ENCODE peak calls at places on chromosomes 13 and 19, in ten cellular contexts. One of them, this sample, is unnamed.

GRCh38 chr19:41264581-41265375 is 606 bp downstream of the HNRNPUL1 start:
- DNase-seq in brain microvascular endothelial cell: peak
- DNase-seq in GM12865: peak
- DNase-seq in ovary: peak
- DNase-seq in astrocyte: peak
- DNase-seq in IMR-90: peak
- DNase-seq in pancreas: no peak
- DNase-seq in lung: peak
- DNase-seq in AG09309: no peak
- DNase-seq in CD8-positive, alpha-beta T cell: peak
- DNase-seq in this sample: no peak

GRCh38 chr13:94481966-94482365 is 2.5 kb upstream of the DCT start:
- DNase-seq in brain microvascular endothelial cell: peak
- DNase-seq in GM12865: no peak
- DNase-seq in ovary: no peak
- DNase-seq in astrocyte: peak
- DNase-seq in IMR-90: peak
- DNase-seq in pancreas: no peak
- DNase-seq in lung: no peak
- DNase-seq in AG09309: peak
- DNase-seq in CD8-positive, alpha-beta T cell: no peak
- DNase-seq in this sample: no peak

GRCh38 chr13:86974251-86974994 is 696.7 kb upstream of the SLITRK5 start:
- DNase-seq in brain microvascular endothelial cell: no peak
- DNase-seq in GM12865: no peak
- DNase-seq in ovary: no peak
- DNase-seq in astrocyte: no peak
- DNase-seq in IMR-90: no peak
- DNase-seq in pancreas: no peak
- DNase-seq in lung: no peak
- DNase-seq in AG09309: no peak
- DNase-seq in CD8-positive, alpha-beta T cell: no peak
- DNase-seq in this sample: no peak

GRCh38 chr19:33679696-33680095 is 57.9 kb downstream of the CHST8 start:
- DNase-seq in brain microvascular endothelial cell: no peak
- DNase-seq in GM12865: no peak
- DNase-seq in ovary: no peak
- DNase-seq in astrocyte: no peak
- DNase-seq in IMR-90: no peak
- DNase-seq in pancreas: no peak
- DNase-seq in lung: no peak
- DNase-seq in AG09309: no peak
- DNase-seq in CD8-positive, alpha-beta T cell: no peak
- DNase-seq in this sample: no peak

GRCh38 chr13:21240586-21240985 is 64.1 kb downstream of the MRPL57 start:
- DNase-seq in brain microvascular endothelial cell: peak
- DNase-seq in GM12865: no peak
- DNase-seq in ovary: no peak
- DNase-seq in astrocyte: peak
- DNase-seq in IMR-90: peak
- DNase-seq in pancreas: no peak
- DNase-seq in lung: no peak
- DNase-seq in AG09309: peak
- DNase-seq in CD8-positive, alpha-beta T cell: no peak
- DNase-seq in this sample: peak

GRCh38 chr13:108816381-108816780 is 187.0 kb downstream of the MYO16 start:
- DNase-seq in brain microvascular endothelial cell: no peak
- DNase-seq in GM12865: no peak
- DNase-seq in ovary: no peak
- DNase-seq in astrocyte: no peak
- DNase-seq in IMR-90: no peak
- DNase-seq in pancreas: no peak
- DNase-seq in lung: no peak
- DNase-seq in AG09309: no peak
- DNase-seq in CD8-positive, alpha-beta T cell: no peak
- DNase-seq in this sample: no peak

GRCh38 chr19:48396010-48396870 is 2.8 kb downstream of the GRIN2D start:
- DNase-seq in brain microvascular endothelial cell: no peak
- DNase-seq in GM12865: no peak
- DNase-seq in ovary: no peak
- DNase-seq in astrocyte: no peak
- DNase-seq in IMR-90: no peak
- DNase-seq in pancreas: no peak
- DNase-seq in lung: no peak
- DNase-seq in AG09309: no peak
- DNase-seq in CD8-positive, alpha-beta T cell: no peak
- DNase-seq in this sample: no peak

GRCh38 chr19:8938576-8938975 is 71.6 kb downstream of the MUC16 start:
- DNase-seq in brain microvascular endothelial cell: no peak
- DNase-seq in GM12865: no peak
- DNase-seq in ovary: no peak
- DNase-seq in astrocyte: no peak
- DNase-seq in IMR-90: no peak
- DNase-seq in pancreas: no peak
- DNase-seq in lung: no peak
- DNase-seq in AG09309: no peak
- DNase-seq in CD8-positive, alpha-beta T cell: no peak
- DNase-seq in this sample: no peak

GRCh38 chr19:18696023-18696422 is 12.5 kb downstream of the CRTC1 start:
- DNase-seq in brain microvascular endothelial cell: no peak
- DNase-seq in GM12865: no peak
- DNase-seq in ovary: no peak
- DNase-seq in astrocyte: no peak
- DNase-seq in IMR-90: no peak
- DNase-seq in pancreas: no peak
- DNase-seq in lung: no peak
- DNase-seq in AG09309: no peak
- DNase-seq in CD8-positive, alpha-beta T cell: no peak
- DNase-seq in this sample: no peak

GRCh38 chr19:13208964-13209796 is 59.0 kb downstream of the IER2 start:
- DNase-seq in brain microvascular endothelial cell: no peak
- DNase-seq in GM12865: peak
- DNase-seq in ovary: peak
- DNase-seq in astrocyte: no peak
- DNase-seq in IMR-90: no peak
- DNase-seq in pancreas: no peak
- DNase-seq in lung: no peak
- DNase-seq in AG09309: no peak
- DNase-seq in CD8-positive, alpha-beta T cell: no peak
- DNase-seq in this sample: no peak

GRCh38 chr13:43766766-43767165 is 20.0 kb downstream of the ENOX1 start:
- DNase-seq in brain microvascular endothelial cell: no peak
- DNase-seq in GM12865: no peak
- DNase-seq in ovary: no peak
- DNase-seq in astrocyte: no peak
- DNase-seq in IMR-90: no peak
- DNase-seq in pancreas: no peak
- DNase-seq in lung: no peak
- DNase-seq in AG09309: no peak
- DNase-seq in CD8-positive, alpha-beta T cell: no peak
- DNase-seq in this sample: no peak

GRCh38 chr19:54094601-54095000 is 6.0 kb downstream of the OSCAR start:
- DNase-seq in brain microvascular endothelial cell: no peak
- DNase-seq in GM12865: no peak
- DNase-seq in ovary: no peak
- DNase-seq in astrocyte: no peak
- DNase-seq in IMR-90: no peak
- DNase-seq in pancreas: no peak
- DNase-seq in lung: no peak
- DNase-seq in AG09309: no peak
- DNase-seq in CD8-positive, alpha-beta T cell: no peak
- DNase-seq in this sample: no peak

GRCh38 chr19:48379058-48379457 is 12.3 kb downstream of the KDELR1 start:
- DNase-seq in brain microvascular endothelial cell: no peak
- DNase-seq in GM12865: no peak
- DNase-seq in ovary: no peak
- DNase-seq in astrocyte: no peak
- DNase-seq in IMR-90: no peak
- DNase-seq in pancreas: no peak
- DNase-seq in lung: no peak
- DNase-seq in AG09309: no peak
- DNase-seq in CD8-positive, alpha-beta T cell: no peak
- DNase-seq in this sample: no peak

GRCh38 chr19:47768604-47769003 is 9.9 kb upstream of the SELENOW start:
- DNase-seq in brain microvascular endothelial cell: no peak
- DNase-seq in GM12865: no peak
- DNase-seq in ovary: no peak
- DNase-seq in astrocyte: no peak
- DNase-seq in IMR-90: no peak
- DNase-seq in pancreas: no peak
- DNase-seq in lung: no peak
- DNase-seq in AG09309: no peak
- DNase-seq in CD8-positive, alpha-beta T cell: no peak
- DNase-seq in this sample: no peak

GRCh38 chr13:39506559-39507390 is 96.2 kb downstream of the LHFPL6 start:
- DNase-seq in brain microvascular endothelial cell: peak
- DNase-seq in GM12865: no peak
- DNase-seq in ovary: no peak
- DNase-seq in astrocyte: peak
- DNase-seq in IMR-90: peak
- DNase-seq in pancreas: no peak
- DNase-seq in lung: no peak
- DNase-seq in AG09309: no peak
- DNase-seq in CD8-positive, alpha-beta T cell: no peak
- DNase-seq in this sample: no peak

DNA sequence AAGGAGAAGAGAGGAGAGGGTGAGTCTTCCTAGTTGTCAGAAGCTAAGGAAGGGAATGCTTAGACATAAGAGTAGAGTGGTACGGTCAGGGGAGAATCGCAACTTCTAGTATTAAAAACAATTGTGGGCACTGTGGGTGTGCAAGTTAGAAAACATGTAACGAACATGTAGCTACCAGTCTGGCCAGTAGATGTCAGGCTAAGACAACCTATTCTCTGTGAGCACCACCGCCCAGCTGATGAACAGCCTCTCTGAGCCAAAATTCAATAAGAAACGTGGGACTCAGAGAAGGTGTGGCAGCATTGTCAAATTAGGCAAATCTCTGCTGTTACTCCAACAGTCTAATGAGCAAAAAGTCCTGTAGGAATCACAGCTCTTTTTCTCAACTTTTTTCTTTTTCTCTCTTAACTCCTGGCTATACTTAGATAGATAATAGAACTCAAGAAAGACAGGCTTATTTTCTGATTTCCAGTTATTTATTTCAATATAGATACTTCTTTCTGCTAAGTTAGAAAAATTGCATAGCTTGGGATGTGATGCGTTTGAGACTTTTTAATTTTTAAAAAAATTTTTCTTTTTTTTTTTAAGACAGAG is 186.2 kb downstream of the USP12 start:
- DNase-seq in brain microvascular endothelial cell: peak
- DNase-seq in GM12865: peak
- DNase-seq in ovary: peak
- DNase-seq in astrocyte: peak
- DNase-seq in IMR-90: peak
- DNase-seq in pancreas: no peak
- DNase-seq in lung: peak
- DNase-seq in AG09309: no peak
- DNase-seq in CD8-positive, alpha-beta T cell: peak
- DNase-seq in this sample: peak
- H3K4me3 ChIP-seq in brain microvascular endothelial cell: no peak
- H3K4me3 ChIP-seq in GM12865: no peak
- H3K4me3 ChIP-seq in ovary: no peak
- H3K4me3 ChIP-seq in astrocyte: no peak
- H3K4me3 ChIP-seq in IMR-90: no peak
- H3K4me3 ChIP-seq in pancreas: no peak
- H3K4me3 ChIP-seq in lung: no peak
- H3K4me3 ChIP-seq in AG09309: no peak
- H3K4me3 ChIP-seq in CD8-positive, alpha-beta T cell: no peak
- H3K4me3 ChIP-seq in this sample: no peak

GRCh38 chr13:81927347-81927746 is 1586.4 kb upstream of the SPRY2 start:
- DNase-seq in brain microvascular endothelial cell: no peak
- DNase-seq in GM12865: no peak
- DNase-seq in ovary: no peak
- DNase-seq in astrocyte: no peak
- DNase-seq in IMR-90: no peak
- DNase-seq in pancreas: no peak
- DNase-seq in lung: no peak
- DNase-seq in AG09309: no peak
- DNase-seq in CD8-positive, alpha-beta T cell: no peak
- DNase-seq in this sample: no peak

GRCh38 chr13:81929988-81930387 is 1589.1 kb upstream of the SPRY2 start:
- DNase-seq in brain microvascular endothelial cell: no peak
- DNase-seq in GM12865: no peak
- DNase-seq in ovary: no peak
- DNase-seq in astrocyte: no peak
- DNase-seq in IMR-90: no peak
- DNase-seq in pancreas: no peak
- DNase-seq in lung: no peak
- DNase-seq in AG09309: no peak
- DNase-seq in CD8-positive, alpha-beta T cell: no peak
- DNase-seq in this sample: no peak
- TF ChIP-seq CTCF in brain microvascular endothelial cell: peak
- TF ChIP-seq CTCF in GM12865: no peak
- TF ChIP-seq CTCF in ovary: no peak
- TF ChIP-seq CTCF in astrocyte: peak
- TF ChIP-seq CTCF in IMR-90: no peak
- TF ChIP-seq CTCF in pancreas: no peak
- TF ChIP-seq CTCF in lung: no peak
- TF ChIP-seq CTCF in AG09309: peak
- TF ChIP-seq CTCF in CD8-positive, alpha-beta T cell: no peak
- TF ChIP-seq CTCF in this sample: no peak

DNA sequence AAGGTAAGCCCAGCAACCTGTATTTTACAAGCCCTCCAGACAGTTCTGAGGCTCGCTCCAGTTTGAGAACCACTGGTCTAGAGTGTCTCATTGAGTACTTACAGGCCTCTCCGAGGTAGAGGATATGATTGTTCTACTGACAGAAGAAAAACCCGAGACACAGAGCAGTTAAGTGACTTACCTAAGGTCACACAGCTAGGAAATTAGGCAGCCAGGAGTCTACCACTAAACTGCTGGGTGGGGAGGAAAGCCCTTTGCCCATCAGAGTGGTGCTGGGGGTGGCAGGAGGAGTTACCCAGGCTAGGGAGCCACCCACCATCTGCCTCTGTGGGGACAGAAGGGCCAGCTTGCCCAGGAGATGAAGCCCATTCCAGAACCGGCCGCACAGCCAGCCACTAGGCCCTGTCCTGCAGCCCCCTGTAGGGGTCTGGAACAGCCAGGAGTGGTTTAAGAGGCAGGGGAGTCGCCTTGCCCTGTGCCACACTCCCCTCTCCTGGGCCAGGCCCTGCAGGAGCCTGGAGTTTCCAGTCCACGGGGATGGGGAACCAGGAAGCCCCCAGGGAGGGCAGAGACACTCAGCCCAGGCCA is 703 bp downstream of the RASGRP4 start:
- DNase-seq in brain microvascular endothelial cell: no peak
- DNase-seq in GM12865: no peak
- DNase-seq in ovary: no peak
- DNase-seq in astrocyte: no peak
- DNase-seq in IMR-90: no peak
- DNase-seq in pancreas: no peak
- DNase-seq in lung: no peak
- DNase-seq in AG09309: no peak
- DNase-seq in CD8-positive, alpha-beta T cell: no peak
- DNase-seq in this sample: no peak
- H3K4me3 ChIP-seq in brain microvascular endothelial cell: no peak
- H3K4me3 ChIP-seq in GM12865: no peak
- H3K4me3 ChIP-seq in ovary: no peak
- H3K4me3 ChIP-seq in astrocyte: no peak
- H3K4me3 ChIP-seq in IMR-90: no peak
- H3K4me3 ChIP-seq in pancreas: peak
- H3K4me3 ChIP-seq in lung: peak
- H3K4me3 ChIP-seq in AG09309: no peak
- H3K4me3 ChIP-seq in CD8-positive, alpha-beta T cell: no peak
- H3K4me3 ChIP-seq in this sample: no peak

GRCh38 chr13:20035130-20035529 is 76.6 kb downstream of the ZMYM2 start:
- DNase-seq in brain microvascular endothelial cell: no peak
- DNase-seq in GM12865: no peak
- DNase-seq in ovary: no peak
- DNase-seq in astrocyte: no peak
- DNase-seq in IMR-90: no peak
- DNase-seq in pancreas: no peak
- DNase-seq in lung: no peak
- DNase-seq in AG09309: no peak
- DNase-seq in CD8-positive, alpha-beta T cell: no peak
- DNase-seq in this sample: no peak
- TF ChIP-seq CTCF in brain microvascular endothelial cell: no peak
- TF ChIP-seq CTCF in GM12865: no peak
- TF ChIP-seq CTCF in ovary: no peak
- TF ChIP-seq CTCF in astrocyte: no peak
- TF ChIP-seq CTCF in IMR-90: no peak
- TF ChIP-seq CTCF in pancreas: no peak
- TF ChIP-seq CTCF in lung: no peak
- TF ChIP-seq CTCF in AG09309: no peak
- TF ChIP-seq CTCF in CD8-positive, alpha-beta T cell: no peak
- TF ChIP-seq CTCF in this sample: no peak

This sample was measured in HFF-Myc.